ENCODE peak calls at places on chromosomes 7 and 10, in seven cellular contexts. Z is mesendoderm, S is H1, D is IMR-90, M is mesenchymal stem cell, R is neuronal stem cell, E is trophoblast cell. O is an unnamed sample.

GRCh38 chr7:129831424-129832058 is 121.2 kb downstream of the UBE2H start:
- DNase-seq in Z (peak; percentile 97), S (no peak), D (peak; percentile 95), M (peak; percentile 89), R (peak; percentile 42), E (peak; percentile 42), O (no peak)

GRCh38 chr7:46764100-46764941 is 817.6 kb downstream of the TNS3 start:
- DNase-seq in Z (no peak), S (no peak), D (peak; percentile 97), M (peak; percentile 95), R (no peak), E (no peak), O (no peak)

GRCh38 chr7:142001163-142001874 is 5.6 kb downstream of the MGAM start:
- DNase-seq in Z (peak; percentile 21), S (no peak), D (no peak), M (no peak), R (no peak), E (peak; percentile 46), O (no peak)

GRCh38 chr7:74481458-74482324 is 28.0 kb downstream of the GTF2IRD1 start:
- DNase-seq in Z (no peak), S (no peak), D (peak; percentile 31), M (peak; percentile 28), R (no peak), E (peak; percentile 43), O (no peak)

GRCh38 chr10:93680414-93681047 is 21.9 kb downstream of the FRA10AC1 start:
- DNase-seq in Z (peak; percentile 25), S (no peak), D (peak; percentile 37), M (peak; percentile 48), R (peak; percentile 20), E (peak; percentile 4), O (no peak)

GRCh38 chr7:146138926-146139325 is 22.3 kb downstream of the CNTNAP2 start:
- DNase-seq in Z (no peak), S (no peak), D (no peak), M (no peak), R (no peak), E (no peak), O (no peak)

GRCh38 chr10:132589015-132589414 is 51.4 kb downstream of the INPP5A start:
- DNase-seq in Z (no peak), S (no peak), D (no peak), M (no peak), R (no peak), E (no peak), O (no peak)

GRCh38 chr10:120977892-120978291 is 126.7 kb downstream of the WDR11 start:
- DNase-seq in Z (no peak), S (no peak), D (no peak), M (no peak), R (no peak), E (no peak), O (no peak)

GRCh38 chr7:44964831-44965440 is 13.9 kb downstream of the MYO1G start:
- DNase-seq in Z (no peak), S (peak; percentile 51), D (no peak), M (no peak), R (no peak), E (no peak), O (no peak)

GRCh38 chr10:93198401-93199175 is 124.9 kb downstream of the CYP26A1 start:
- DNase-seq in Z (peak; percentile 86), S (no peak), D (peak; percentile 42), M (peak; percentile 85), R (no peak), E (no peak), O (no peak)

GRCh38 chr10:64175271-64175962 is 654.2 kb downstream of the REEP3 start:
- DNase-seq in Z (no peak), S (no peak), D (no peak), M (no peak), R (no peak), E (no peak), O (no peak)

GRCh38 chr10:124526621-124527267 is 65.1 kb downstream of the LHPP start:
- DNase-seq in Z (no peak), S (no peak), D (no peak), M (no peak), R (no peak), E (no peak), O (no peak)

GRCh38 chr10:116168329-116168728 is 104.7 kb downstream of the GFRA1 start:
- DNase-seq in Z (no peak), S (no peak), D (no peak), M (no peak), R (no peak), E (no peak), O (no peak)

GRCh38 chr10:80104066-80104926 is 25.8 kb downstream of the TMEM254 start:
- DNase-seq in Z (peak; percentile 25), S (no peak), D (peak; percentile 90), M (peak; percentile 89), R (no peak), E (peak; percentile 89), O (no peak)

GRCh38 chr7:8436965-8437364 is 3.6 kb downstream of the NXPH1 start:
- DNase-seq in Z (peak; percentile 83), S (peak; percentile 93), D (no peak), M (no peak), R (peak; percentile 66), E (peak; percentile 21), O (peak; percentile 89)

GRCh38 chr7:39172137-39172536 is 194.4 kb downstream of the POU6F2 start:
- DNase-seq in Z (peak; percentile 62), S (no peak), D (no peak), M (no peak), R (no peak), E (no peak), O (no peak)

GRCh38 chr7:92306153-92306552 is 60.4 kb downstream of the ANKIB1 start:
- DNase-seq in Z (peak; percentile 3), S (no peak), D (peak; percentile 11), M (no peak), R (no peak), E (no peak), O (no peak)

GRCh38 chr7:26508481-26508880 is 216.8 kb downstream of the SNX10 start:
- DNase-seq in Z (no peak), S (no peak), D (no peak), M (no peak), R (no peak), E (peak; percentile 8), O (peak; percentile 49)

GRCh38 chr7:73519867-73520672 is 2.0 kb downstream of the BAZ1B start:
- DNase-seq in Z (peak; percentile 47), S (no peak), D (peak; percentile 3), M (no peak), R (no peak), E (no peak), O (no peak)

GRCh38 chr10:9296206-9296605 is 1241.7 kb downstream of the GATA3 start:
- DNase-seq in Z (no peak), S (no peak), D (no peak), M (no peak), R (no peak), E (no peak), O (no peak)

GRCh38 chr10:108567899-108568752 is 1355.2 kb downstream of the XPNPEP1 start:
- DNase-seq in Z (no peak), S (no peak), D (no peak), M (no peak), R (no peak), E (no peak), O (no peak)

GRCh38 chr10:107071301-107071700 is 93.2 kb downstream of the SORCS1 start:
- DNase-seq in Z (no peak), S (no peak), D (no peak), M (no peak), R (no peak), E (no peak), O (no peak)

GRCh38 chr10:102612964-102613275 is 31.4 kb upstream of the TRIM8 start:
- DNase-seq in Z (no peak), S (no peak), D (no peak), M (no peak), R (no peak), E (no peak), O (no peak)

GRCh38 chr10:110216942-110217341 is 9.5 kb downstream of the MXI1 start:
- DNase-seq in Z (no peak), S (no peak), D (no peak), M (peak; percentile 5), R (no peak), E (no peak), O (no peak)

DNA sequence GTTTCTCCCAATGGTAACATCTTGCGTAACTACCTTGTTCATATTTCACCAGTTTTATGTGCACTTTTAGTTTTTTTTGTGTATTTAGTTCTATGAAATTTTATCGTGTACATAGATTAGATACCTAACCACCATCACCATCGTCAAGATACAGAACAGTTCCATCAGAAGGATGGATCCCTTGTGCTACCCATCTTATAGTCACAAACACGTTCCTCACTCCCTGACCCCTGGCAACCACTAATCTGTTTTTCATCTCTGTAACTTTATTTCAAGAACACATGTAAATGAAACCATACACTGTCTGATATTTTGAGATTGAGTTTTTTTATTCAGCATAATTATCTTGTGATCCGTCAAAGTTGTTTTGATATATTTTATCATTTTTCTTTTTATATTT is 29.9 kb downstream of the FANK1 start:
- DNase-seq in Z (no peak), S (no peak), D (no peak), M (no peak), R (no peak), E (no peak), O (no peak)
- H3K18ac ChIP-seq in Z (no peak overlapping the region), S (no peak overlapping the region), D (no peak overlapping the region), M (no peak overlapping the region), R (no peak overlapping the region), E (no peak overlapping the region), O (no peak overlapping the region)

GRCh38 chr7:22417349-22417748 is 60.4 kb upstream of the RAPGEF5 start:
- DNase-seq in Z (no peak), S (no peak), D (no peak), M (no peak), R (no peak), E (no peak), O (no peak)
- H3K4me2 ChIP-seq in Z (no peak overlapping the region), S (no peak overlapping the region), D (no peak overlapping the region), M (no peak overlapping the region), R (no peak overlapping the region), E (no peak overlapping the region), O (no peak overlapping the region)

GRCh38 chr10:60877777-60878120 is 66.2 kb downstream of the RHOBTB1 start:
- DNase-seq in Z (no peak), S (no peak), D (no peak), M (no peak), R (no peak), E (no peak), O (no peak)

GRCh38 chr10:60877066-60877776 is 66.8 kb downstream of the RHOBTB1 start:
- DNase-seq in Z (no peak), S (no peak), D (no peak), M (no peak), R (no peak), E (no peak), O (no peak)

GRCh38 chr10:60878224-60878623 is 65.8 kb downstream of the RHOBTB1 start:
- DNase-seq in Z (no peak), S (no peak), D (no peak), M (no peak), R (no peak), E (no peak), O (no peak)

GRCh38 chr10:60883187-60883586 is 60.8 kb downstream of the RHOBTB1 start:
- DNase-seq in Z (peak; percentile 56), S (no peak), D (peak; percentile 24), M (peak; percentile 40), R (peak; percentile 18), E (peak; percentile 40), O (no peak)
- H3K23ac ChIP-seq in Z (no peak overlapping the region), S (no peak overlapping the region), D (no peak overlapping the region), M (no peak overlapping the region), R (no peak overlapping the region), E (no peak overlapping the region), O (no peak overlapping the region)

DNA sequence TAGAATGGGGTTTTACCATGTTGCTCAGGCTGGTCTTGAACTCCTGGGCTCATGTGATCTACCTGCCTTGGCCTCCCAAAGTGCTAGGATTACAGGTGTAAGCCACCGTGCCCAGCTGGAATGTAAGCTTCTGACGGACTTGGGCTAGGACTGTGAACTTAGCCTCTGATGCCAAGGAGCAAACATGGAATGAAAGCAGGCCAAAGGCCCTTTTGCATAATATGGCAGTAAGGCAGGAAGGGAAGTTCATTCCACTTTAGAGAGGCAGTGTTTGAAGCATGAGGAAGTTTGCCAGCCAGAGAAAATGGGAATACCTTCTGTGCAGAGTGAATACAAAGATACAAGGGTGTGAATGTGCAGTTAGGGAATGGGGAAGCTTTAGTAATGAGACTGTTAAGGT is 20.3 kb downstream of the VCL start:
- DNase-seq in Z (no peak), S (no peak), D (no peak), M (no peak), R (no peak), E (no peak), O (no peak)
- H3K18ac ChIP-seq in Z (no peak overlapping the region), S (no peak overlapping the region), D (peak overlapping the region; percentile 11), M (no peak overlapping the region), R (no peak overlapping the region), E (no peak overlapping the region), O (no peak overlapping the region)